ENCODE peak calls at places on chromosomes 6 and 20, in seven cellular contexts. N is keratinocyte, Q is K562, W is IMR-90, L is MM.1S, K is endothelial cell of umbilical vein, Z is fibroblast of lung. I is an unnamed sample. For H3K4me1, the result is how much of the 10 kb centered on the place peaks cover.

GRCh38 chr20:24737212-24737850 is 211.7 kb upstream of the CST7 start:
- DNase-seq in N (no peak), Q (no peak), W (no peak), L (no peak), K (no peak), Z (no peak), I (no peak)

GRCh38 chr20:49276201-49276894 is 1.5 kb downstream of the ZNFX1 start:
- DNase-seq in N (no peak), Q (peak), W (peak), L (no peak), K (peak), Z (peak), I (no peak)

GRCh38 chr20:5067877-5068276 is 51.9 kb downstream of the PCNA start:
- DNase-seq in N (no peak), Q (no peak), W (no peak), L (no peak), K (no peak), Z (no peak), I (no peak)

GRCh38 chr20:25270829-25271251 is 23.0 kb downstream of the PYGB start:
- DNase-seq in N (no peak), Q (no peak), W (no peak), L (no peak), K (no peak), Z (no peak), I (peak)

GRCh38 chr6:48615041-48615440 is 504.0 kb upstream of the PTCHD4 start:
- DNase-seq in N (no peak), Q (no peak), W (peak), L (no peak), K (no peak), Z (peak), I (no peak)

GRCh38 chr6:17397764-17398194 is 4.4 kb downstream of the CAP2 start:
- DNase-seq in N (no peak), Q (no peak), W (no peak), L (no peak), K (peak), Z (peak), I (no peak)

GRCh38 chr20:33835773-33836172 is 24.6 kb downstream of the CHMP4B start:
- DNase-seq in N (no peak), Q (no peak), W (no peak), L (no peak), K (no peak), Z (no peak), I (peak)

GRCh38 chr6:40692311-40692710 is 105.1 kb upstream of the LRFN2 start:
- DNase-seq in N (peak), Q (no peak), W (no peak), L (no peak), K (no peak), Z (no peak), I (no peak)

GRCh38 chr6:17622144-17622543 is 22.0 kb downstream of the FAM8A1 start:
- DNase-seq in N (no peak), Q (no peak), W (no peak), L (no peak), K (no peak), Z (no peak), I (no peak)

DNA sequence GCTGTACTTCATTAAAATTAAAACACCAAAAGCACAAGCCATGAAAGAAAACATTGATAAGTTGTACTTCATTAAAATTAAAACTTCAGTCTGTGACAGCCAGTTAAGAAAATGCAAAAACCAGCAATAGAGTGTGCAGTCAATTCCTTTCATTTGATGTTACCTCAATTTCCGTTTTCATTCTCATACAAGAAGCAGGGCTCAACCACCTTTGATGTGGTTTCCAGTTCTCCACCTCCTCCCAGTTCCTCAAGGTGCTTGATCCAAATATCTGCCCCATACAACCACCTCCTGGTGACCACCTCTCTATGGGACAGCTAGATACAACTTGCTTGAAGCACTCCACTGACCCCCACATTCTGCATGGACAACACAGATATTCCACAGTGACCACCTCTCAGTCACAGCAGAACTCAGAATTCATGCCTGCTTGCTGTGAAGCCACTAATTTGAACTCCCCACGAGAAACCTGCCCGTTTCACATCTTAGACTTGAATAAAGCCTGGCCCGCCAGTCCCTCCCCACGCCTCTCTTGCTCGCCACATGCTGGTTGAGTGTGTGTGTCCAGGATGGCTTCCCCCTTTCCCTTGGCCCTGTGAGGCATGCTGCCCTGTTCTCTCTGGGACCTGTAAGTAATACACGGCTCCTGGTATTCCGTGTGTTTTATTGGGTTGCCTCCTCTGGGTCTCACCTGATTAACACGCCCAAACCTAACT is 66.1 kb downstream of the FAM50B start:
- DNase-seq in N (no peak), Q (no peak), W (no peak), L (peak), K (no peak), Z (no peak), I (no peak)
- H3K4me1 ChIP-seq in N (under half), Q (under half), W (under half), L (under half), K (half or more), Z (under half), I (under half)

GRCh38 chr20:34872604-34873224 is at the start of gene GGT7:
- DNase-seq in N (no peak), Q (peak), W (peak), L (peak), K (peak), Z (peak), I (peak)
- H3K27ac ChIP-seq in N (no peak), Q (peak), W (peak), L (no peak), K (no peak), Z (peak), I (peak)

GRCh38 chr6:109949281-109950065 is 28.6 kb upstream of the GPR6 start:
- DNase-seq in N (no peak), Q (no peak), W (no peak), L (no peak), K (no peak), Z (no peak), I (no peak)
- H3K9ac ChIP-seq in N (no peak), Q (no peak), W (no peak), L (no peak), K (no peak), Z (no peak), I (no peak)

DNA sequence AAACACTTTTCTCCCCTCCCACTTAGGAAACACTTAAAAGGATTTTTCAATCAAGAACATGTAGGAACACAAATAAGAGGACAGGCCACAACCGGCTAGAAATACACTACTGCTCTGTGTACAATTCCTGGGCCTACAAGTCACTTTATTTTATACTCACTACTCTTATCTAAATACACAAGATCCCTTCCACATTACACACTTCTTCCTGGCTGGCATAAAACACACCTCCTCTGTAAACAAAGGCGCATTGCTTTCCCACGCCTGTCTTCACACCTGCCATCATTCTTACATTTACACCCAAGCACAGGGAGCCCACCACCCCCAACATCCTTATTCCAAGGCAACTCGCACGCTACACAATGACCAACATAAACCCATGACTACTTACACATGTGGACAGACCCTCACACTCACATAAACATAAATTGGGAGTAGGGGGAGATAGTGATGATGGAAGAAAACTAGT is 4.0 kb upstream of the IER3 start:
- DNase-seq in N (no peak), Q (no peak), W (peak), L (no peak), K (peak), Z (no peak), I (peak)
- H3K4me1 ChIP-seq in N (half or more), Q (under half), W (under half), L (under half), K (half or more), Z (under half), I (under half)

GRCh38 chr20:19777311-19777710 is 19.3 kb downstream of the RIN2 start:
- DNase-seq in N (no peak), Q (no peak), W (no peak), L (no peak), K (no peak), Z (no peak), I (no peak)

GRCh38 chr20:19771031-19771430 is 13.0 kb downstream of the RIN2 start:
- DNase-seq in N (no peak), Q (no peak), W (no peak), L (no peak), K (no peak), Z (no peak), I (no peak)

GRCh38 chr20:19775353-19776201 is 17.5 kb downstream of the RIN2 start:
- DNase-seq in N (no peak), Q (no peak), W (no peak), L (no peak), K (no peak), Z (no peak), I (peak)

GRCh38 chr20:19773471-19773870 is 15.4 kb downstream of the RIN2 start:
- DNase-seq in N (no peak), Q (no peak), W (no peak), L (no peak), K (no peak), Z (no peak), I (no peak)

DNA sequence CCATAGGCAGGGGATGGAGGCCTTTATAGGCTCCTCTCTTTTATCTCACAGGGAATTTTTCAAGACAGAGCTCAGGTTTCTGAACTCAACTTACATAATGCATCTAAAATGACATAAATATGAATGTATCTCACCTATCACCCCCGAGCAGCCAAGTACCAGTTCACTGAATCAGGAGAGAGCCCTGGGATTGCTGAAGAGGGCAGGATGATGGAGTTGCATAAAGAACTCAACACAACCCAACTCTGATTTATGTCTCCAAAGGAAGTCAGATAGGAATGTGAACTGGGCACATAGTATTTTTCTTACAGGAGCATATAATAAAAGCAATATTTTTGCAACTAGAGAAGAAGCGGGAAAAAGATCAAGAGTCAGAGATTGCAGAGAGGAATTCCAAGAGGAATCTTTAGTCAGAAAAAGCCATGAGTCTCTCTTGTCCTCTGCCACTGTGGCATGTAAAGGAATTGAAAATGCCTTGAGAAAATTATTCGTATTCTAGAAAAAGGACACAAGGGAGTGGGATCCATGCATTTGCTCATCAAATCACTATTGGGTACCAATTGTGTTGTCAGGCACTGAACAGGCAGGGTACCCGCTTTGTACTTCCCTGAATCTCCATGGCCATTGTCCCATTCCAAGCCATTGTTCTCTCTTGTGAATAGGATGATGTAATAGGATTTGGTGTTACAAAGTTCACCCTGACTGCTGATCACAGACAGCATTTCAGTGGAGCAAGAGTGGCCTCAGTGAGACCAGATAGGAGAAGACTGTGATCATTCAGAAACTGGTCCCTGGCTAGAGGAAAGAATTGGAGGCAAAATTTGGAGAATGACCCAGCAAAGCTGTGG is 16.3 kb downstream of the RIN2 start:
- DNase-seq in N (no peak), Q (no peak), W (no peak), L (no peak), K (peak), Z (no peak), I (no peak)
- H3K27ac ChIP-seq in N (no peak), Q (no peak), W (no peak), L (no peak), K (no peak), Z (no peak), I (no peak)

GRCh38 chr20:63846128-63846771 is 15.0 kb upstream of the ABHD16B start:
- DNase-seq in N (no peak), Q (peak), W (no peak), L (no peak), K (no peak), Z (peak), I (no peak)

GRCh38 chr20:63847374-63848002 is 13.8 kb upstream of the ABHD16B start:
- DNase-seq in N (no peak), Q (peak), W (no peak), L (no peak), K (peak), Z (peak), I (no peak)

GRCh38 chr20:63846938-63847373 is 14.3 kb upstream of the ABHD16B start:
- DNase-seq in N (no peak), Q (no peak), W (no peak), L (no peak), K (no peak), Z (no peak), I (no peak)

GRCh38 chr20:63850689-63851547 is 10.4 kb upstream of the ABHD16B start:
- DNase-seq in N (no peak), Q (no peak), W (no peak), L (peak), K (no peak), Z (no peak), I (no peak)

GRCh38 chr20:63848003-63848911 is 13.0 kb upstream of the ABHD16B start:
- DNase-seq in N (no peak), Q (peak), W (no peak), L (no peak), K (no peak), Z (no peak), I (no peak)
- H3K9ac ChIP-seq in N (no peak), Q (peak), W (no peak), L (no peak), K (peak), Z (no peak), I (no peak)

GRCh38 chr20:13102237-13102636 is 93.5 kb downstream of the SPTLC3 start:
- DNase-seq in N (no peak), Q (no peak), W (peak), L (no peak), K (no peak), Z (peak), I (no peak)

GRCh38 chr20:13099676-13100075 is 90.9 kb downstream of the SPTLC3 start:
- DNase-seq in N (peak), Q (no peak), W (peak), L (no peak), K (no peak), Z (no peak), I (no peak)

GRCh38 chr20:13102689-13103088 is 93.9 kb downstream of the SPTLC3 start:
- DNase-seq in N (no peak), Q (no peak), W (no peak), L (no peak), K (no peak), Z (no peak), I (peak)

GRCh38 chr20:13101701-13102100 is 92.9 kb downstream of the SPTLC3 start:
- DNase-seq in N (no peak), Q (no peak), W (peak), L (no peak), K (no peak), Z (peak), I (no peak)

GRCh38 chr20:13101276-13101675 is 92.5 kb downstream of the SPTLC3 start:
- DNase-seq in N (no peak), Q (no peak), W (no peak), L (no peak), K (no peak), Z (peak), I (no peak)
- H3K4me1 ChIP-seq in N (under half), Q (under half), W (under half), L (under half), K (under half), Z (under half), I (under half)

DNA sequence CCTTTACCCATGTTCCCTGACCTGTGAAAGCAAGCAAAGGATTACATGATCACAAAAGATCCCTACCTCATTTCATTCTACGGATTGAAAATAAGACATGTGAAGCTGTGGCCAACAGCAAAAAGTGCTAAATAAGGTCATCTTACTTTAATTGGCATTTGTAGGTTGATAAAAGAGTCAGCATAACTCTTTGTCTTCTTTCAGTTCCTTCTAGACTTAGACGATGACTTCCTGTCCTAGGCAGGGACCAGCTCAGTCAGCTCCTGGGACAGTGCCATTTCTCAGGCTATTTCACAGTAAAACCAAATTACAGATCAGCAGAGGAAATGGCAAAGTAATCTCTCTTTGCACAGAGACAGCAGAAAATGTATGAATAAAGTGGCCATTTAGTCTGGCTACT is 480.7 kb downstream of the RFPL4B start:
- DNase-seq in N (no peak), Q (no peak), W (no peak), L (peak), K (peak), Z (peak), I (no peak)
- H3K27ac ChIP-seq in N (no peak), Q (no peak), W (no peak), L (peak), K (no peak), Z (no peak), I (no peak)

GRCh38 chr20:61913423-61914225 is 152.1 kb downstream of the TAF4 start:
- DNase-seq in N (no peak), Q (no peak), W (no peak), L (no peak), K (no peak), Z (no peak), I (no peak)
- H3K9ac ChIP-seq in N (no peak), Q (no peak), W (no peak), L (no peak), K (no peak), Z (no peak), I (no peak)